ENCODE peak calls at places on chromosomes 11 and 22, in seven cellular contexts. B is CD4-positive, alpha-beta T cell; D is spleen; X is OCI-LY7; E is CD8-positive, alpha-beta T cell; Q is endodermal cell; T is gastrocnemius medialis. U is an unnamed sample.

GRCh38 chr11:99803501-99803900 is 782.8 kb downstream of the CNTN5 start:
- DNase-seq in B (no peak), D (no peak), X (no peak), E (no peak), Q (no peak), T (no peak), U (no peak)

GRCh38 chr11:85809881-85810280 is 1.1 kb downstream of the SYTL2 start:
- DNase-seq in B (no peak), D (no peak), X (peak; percentile 18), E (peak; percentile 55), Q (peak; percentile 76), T (no peak), U (peak; percentile 37)

GRCh38 chr22:31248138-31248745 is 36.1 kb downstream of the LIMK2 start:
- DNase-seq in B (peak; percentile 66), D (peak; percentile 89), X (peak; percentile 53), E (peak; percentile 78), Q (peak; percentile 95), T (peak; percentile 55), U (peak; percentile 61)

GRCh38 chr22:37193629-37194191 is 5.7 kb upstream of the C1QTNF6 start:
- DNase-seq in B (no peak), D (no peak), X (no peak), E (peak; percentile 50), Q (no peak), T (no peak), U (no peak)

GRCh38 chr11:83680351-83680750 is 394.2 kb upstream of the CCDC90B start:
- DNase-seq in B (no peak), D (no peak), X (no peak), E (no peak), Q (no peak), T (no peak), U (no peak)

GRCh38 chr11:72741429-72741833 is 10.8 kb downstream of the ARAP1 start:
- DNase-seq in B (no peak), D (peak; percentile 88), X (peak; percentile 37), E (no peak), Q (no peak), T (no peak), U (peak; percentile 31)

GRCh38 chr11:64489831-64490441 is 101.1 kb upstream of the SLC22A12 start:
- DNase-seq in B (no peak), D (peak; percentile 86), X (peak; percentile 41), E (peak; percentile 29), Q (peak; percentile 88), T (peak; percentile 16), U (peak; percentile 76)

GRCh38 chr22:24521791-24522245 is 26.7 kb downstream of the UPB1 start:
- DNase-seq in B (no peak), D (no peak), X (peak; percentile 82), E (no peak), Q (peak; percentile 92), T (no peak), U (no peak)

GRCh38 chr11:65487467-65488272 is 11.2 kb upstream of the MALAT1 start:
- DNase-seq in B (no peak), D (peak; percentile 93), X (peak; percentile 80), E (no peak), Q (peak; percentile 99), T (peak; percentile 99), U (peak; percentile 90)

GRCh38 chr11:48013269-48013901 is 33.0 kb downstream of the PTPRJ start:
- DNase-seq in B (peak; percentile 47), D (peak; percentile 93), X (peak; percentile 81), E (peak; percentile 70), Q (no peak), T (no peak), U (no peak)

GRCh38 chr11:79121351-79121750 is 319.5 kb downstream of the TENM4 start:
- DNase-seq in B (no peak), D (no peak), X (no peak), E (no peak), Q (no peak), T (peak; percentile 5), U (no peak)

GRCh38 chr11:62664405-62665074 is 470 bp downstream of the C11orf98 start:
- DNase-seq in B (peak; percentile 56), D (no peak), X (peak; percentile 85), E (peak; percentile 74), Q (peak; percentile 88), T (no peak), U (no peak)

GRCh38 chr11:108025387-108026080 is 16.8 kb downstream of the CUL5 start:
- DNase-seq in B (no peak), D (no peak), X (no peak), E (no peak), Q (no peak), T (no peak), U (no peak)

GRCh38 chr11:1701041-1701807 is 4.2 kb downstream of the KRTAP5-6 start:
- DNase-seq in B (no peak), D (peak; percentile 50), X (no peak), E (peak; percentile 28), Q (no peak), T (no peak), U (no peak)

GRCh38 chr11:15471709-15472404 is 357.1 kb downstream of the INSC start:
- DNase-seq in B (no peak), D (no peak), X (no peak), E (no peak), Q (peak; percentile 57), T (no peak), U (no peak)

GRCh38 chr11:13962562-13963168 is at the start of gene SPON1:
- DNase-seq in B (peak; percentile 30), D (peak; percentile 79), X (no peak), E (peak; percentile 63), Q (peak; percentile 91), T (no peak), U (peak; percentile 59)

GRCh38 chr22:46044718-46045458 is 67.9 kb upstream of the WNT7B start:
- DNase-seq in B (peak; percentile 21), D (peak; percentile 90), X (no peak), E (no peak), Q (peak; percentile 74), T (no peak), U (no peak)

GRCh38 chr22:46596819-46597218 is 23.4 kb upstream of the GRAMD4 start:
- DNase-seq in B (no peak), D (peak; percentile 73), X (no peak), E (no peak), Q (peak; percentile 86), T (no peak), U (no peak)

GRCh38 chr11:78371221-78371899 is 46.3 kb downstream of the GAB2 start:
- DNase-seq in B (no peak), D (no peak), X (peak; percentile 38), E (no peak), Q (no peak), T (no peak), U (no peak)

GRCh38 chr22:43205748-43206514 is 19.0 kb upstream of the TTLL12 start:
- DNase-seq in B (no peak), D (no peak), X (no peak), E (no peak), Q (no peak), T (no peak), U (no peak)

GRCh38 chr11:116413861-116414260 is 358.9 kb downstream of the BUD13 start:
- DNase-seq in B (no peak), D (no peak), X (no peak), E (no peak), Q (peak; percentile 54), T (no peak), U (no peak)

GRCh38 chr11:31529189-31529588 is 19.6 kb downstream of the ELP4 start:
- DNase-seq in B (no peak), D (no peak), X (no peak), E (no peak), Q (no peak), T (no peak), U (no peak)

GRCh38 chr22:27460596-27461347 is 340.8 kb downstream of the MN1 start:
- DNase-seq in B (no peak), D (no peak), X (no peak), E (no peak), Q (no peak), T (no peak), U (no peak)

GRCh38 chr22:27715078-27715477 is 86.5 kb downstream of the MN1 start:
- DNase-seq in B (no peak), D (peak; percentile 37), X (no peak), E (no peak), Q (no peak), T (peak; percentile 60), U (no peak)

GRCh38 chr22:37169412-37169811 is 18.6 kb downstream of the C1QTNF6 start:
- DNase-seq in B (no peak), D (peak; percentile 40), X (no peak), E (no peak), Q (no peak), T (no peak), U (no peak)

GRCh38 chr11:134760307-134760706 is 348.3 kb upstream of the B3GAT1 start:
- DNase-seq in B (no peak), D (no peak), X (no peak), E (no peak), Q (peak; percentile 20), T (no peak), U (no peak)

GRCh38 chr22:49936973-49937757 is 18.7 kb downstream of the CRELD2 start:
- DNase-seq in B (no peak), D (no peak), X (peak; percentile 32), E (no peak), Q (no peak), T (no peak), U (no peak)

GRCh38 chr11:92642146-92642919 is 327.1 kb upstream of the MTNR1B start:
- DNase-seq in B (no peak), D (no peak), X (no peak), E (no peak), Q (no peak), T (no peak), U (no peak)
- TF ChIP-seq CTCF in B (no peak), D (no peak), X (no peak), E (no peak), Q (no peak), T (no peak), U (no peak)

GRCh38 chr11:124633355-124633754 is 10.7 kb downstream of the TBRG1 start:
- DNase-seq in B (no peak), D (no peak), X (peak; percentile 20), E (no peak), Q (no peak), T (no peak), U (no peak)
- TF ChIP-seq CTCF in B (no peak), D (no peak), X (peak; percentile 64), E (no peak), Q (peak; percentile 66), T (no peak), U (peak; percentile 46)

GRCh38 chr11:118996926-118997626 is 862 bp upstream of the CENATAC start:
- DNase-seq in B (peak; percentile 29), D (peak; percentile 73), X (peak; percentile 69), E (peak; percentile 45), Q (peak; percentile 63), T (no peak), U (no peak)
- TF ChIP-seq CTCF in B (no peak), D (no peak), X (peak; percentile 65), E (peak; percentile 48), Q (peak; percentile 64), T (no peak), U (peak; percentile 53)

DNA sequence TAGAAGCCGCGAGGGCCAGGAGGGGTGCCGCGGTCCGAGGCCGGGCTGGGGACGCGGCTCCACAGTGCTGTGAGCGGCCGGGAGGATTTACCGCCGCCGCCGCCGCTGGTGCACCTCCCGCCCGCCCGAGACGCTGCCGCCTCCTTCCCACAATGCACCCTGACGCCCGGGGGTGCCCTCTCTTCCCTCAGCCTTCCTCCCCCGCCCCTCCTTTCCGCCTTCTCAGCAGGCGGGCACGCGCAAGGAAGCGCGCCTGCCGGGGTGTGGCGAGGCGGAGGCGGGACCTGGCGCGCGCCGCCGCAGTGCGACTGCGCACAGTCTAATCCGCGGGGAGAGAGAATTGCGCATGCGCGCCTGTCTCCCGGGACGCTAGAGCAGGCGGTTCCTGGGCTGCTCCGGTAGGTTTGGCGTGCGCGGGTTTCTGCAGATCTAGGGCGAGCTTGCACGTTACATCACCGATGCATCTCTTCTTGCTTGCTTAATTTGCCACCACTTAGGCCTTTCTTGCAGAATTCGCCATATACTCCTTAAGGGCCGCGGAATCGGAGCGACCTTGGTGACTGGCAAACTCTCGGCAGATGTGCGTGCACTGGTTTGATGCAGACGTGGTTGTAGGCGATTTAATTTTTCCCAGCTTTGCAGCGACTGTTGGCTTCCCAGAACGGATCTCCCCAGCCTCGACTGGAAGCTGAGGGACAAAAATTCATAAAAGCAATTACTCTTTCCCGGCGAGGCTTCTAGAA is at the start of the genes GVQW3 and THAP12:
- DNase-seq in B (peak; percentile 96), D (peak; percentile 99), X (peak; percentile 98), E (peak; percentile 98), Q (peak; percentile 98), T (peak; percentile 96), U (peak; percentile 96)
- TF ChIP-seq CTCF in B (no peak), D (no peak), X (peak; percentile 30), E (no peak), Q (no peak), T (no peak), U (no peak)